ENCODE peak calls at places on chromosomes 7 and 10, in five cellular contexts. J is stimulated activated CD4-positive, alpha-beta T cell treated with anti-CD3 and anti-CD28 coated beads, Interleukin-1b, Interleukin-23, amount 100 ng/mL, for 4 hours; R is stomach; M is progenitor cell of endocrine pancreas; F is stimulated activated naive CD8-positive, alpha-beta T cell treated with anti-CD3 and anti-CD28 coated beads, Interleukin-15, Interleukin-2, amounts not matched to agents 100 U/mL and 50 U/mL, for 24 hours. Q is an unnamed sample.

GRCh38 chr10:80896959-80897358 is 359.3 kb downstream of the SH2D4B start:
- DNase-seq in J (no peak), R (no peak), M (no peak), F (no peak), Q (no peak)

GRCh38 chr7:116249969-116250553 is 39.7 kb downstream of the TES start:
- DNase-seq in J (no peak), R (no peak), M (no peak), F (no peak), Q (no peak)

GRCh38 chr7:77855371-77856083 is 57.0 kb downstream of the PHTF2 start:
- DNase-seq in J (no peak), R (peak; percentile 66), M (no peak), F (no peak), Q (peak; percentile 13)

GRCh38 chr7:3028071-3028766 is 15.4 kb downstream of the CARD11 start:
- DNase-seq in J (no peak), R (peak; percentile 31), M (no peak), F (peak; percentile 65), Q (no peak)

GRCh38 chr7:44043902-44044301 is 600 bp upstream of the DBNL start:
- DNase-seq in J (no peak), R (no peak), M (no peak), F (no peak), Q (no peak)

GRCh38 chr7:141575164-141575563 is 24.0 kb downstream of the AGK start:
- DNase-seq in J (no peak), R (no peak), M (no peak), F (no peak), Q (no peak)

GRCh38 chr10:31075434-31075833 is 43.8 kb upstream of the ZNF438 start:
- DNase-seq in J (no peak), R (no peak), M (no peak), F (no peak), Q (no peak)

GRCh38 chr10:48251152-48251524 is 23.4 kb downstream of the FRMPD2 start:
- DNase-seq in J (no peak), R (peak; percentile 43), M (no peak), F (no peak), Q (peak; percentile 36)

GRCh38 chr10:132468651-132469050 is 68.9 kb upstream of the INPP5A start:
- DNase-seq in J (no peak), R (no peak), M (no peak), F (no peak), Q (no peak)

GRCh38 chr7:115191506-115191905 is 269.6 kb downstream of the MDFIC start:
- DNase-seq in J (no peak), R (no peak), M (no peak), F (no peak), Q (peak; percentile 13)

GRCh38 chr10:125473138-125473793 is 209.7 kb downstream of the TEX36 start:
- DNase-seq in J (no peak), R (no peak), M (no peak), F (no peak), Q (no peak)

GRCh38 chr7:116180302-116180701 is 30.0 kb upstream of the TES start:
- DNase-seq in J (peak; percentile 8), R (no peak), M (no peak), F (no peak), Q (peak; percentile 36)

GRCh38 chr7:154640266-154640865 is 362.6 kb downstream of the PAXIP1 start:
- DNase-seq in J (no peak), R (no peak), M (no peak), F (no peak), Q (peak; percentile 44)

GRCh38 chr10:4721994-4722753 is 103.8 kb upstream of the AKR1E2 start:
- DNase-seq in J (no peak), R (no peak), M (no peak), F (no peak), Q (no peak)

GRCh38 chr10:287814-288213 is 152.6 kb downstream of the ZMYND11 start:
- DNase-seq in J (no peak), R (no peak), M (no peak), F (no peak), Q (no peak)

GRCh38 chr7:121329460-121330052 is 756 bp downstream of the WNT16 start:
- DNase-seq in J (no peak), R (peak; percentile 43), M (peak; percentile 24), F (peak; percentile 28), Q (peak; percentile 39)

GRCh38 chr7:2037301-2037804 is 195.4 kb downstream of the MAD1L1 start:
- DNase-seq in J (no peak), R (no peak), M (no peak), F (peak; percentile 53), Q (no peak)

GRCh38 chr7:36787933-36788378 is 63.7 kb upstream of the AOAH start:
- DNase-seq in J (no peak), R (no peak), M (no peak), F (no peak), Q (no peak)

GRCh38 chr10:68099736-68100135 is 9.6 kb upstream of the MYPN start:
- DNase-seq in J (no peak), R (no peak), M (no peak), F (no peak), Q (no peak)

GRCh38 chr7:2011266-2012043 is 221.3 kb downstream of the MAD1L1 start:
- DNase-seq in J (no peak), R (no peak), M (no peak), F (no peak), Q (no peak)

GRCh38 chr10:79093658-79094411 is 25.1 kb downstream of the ZMIZ1 start:
- DNase-seq in J (no peak), R (peak; percentile 92), M (no peak), F (no peak), Q (no peak)

GRCh38 chr7:2134740-2135139 is 98.0 kb downstream of the MAD1L1 start:
- DNase-seq in J (no peak), R (no peak), M (no peak), F (no peak), Q (no peak)

GRCh38 chr7:41103331-41103730 is 599.6 kb downstream of the INHBA start:
- DNase-seq in J (no peak), R (no peak), M (no peak), F (no peak), Q (no peak)

GRCh38 chr7:100914879-100915442 is 19.3 kb upstream of the ACHE start:
- DNase-seq in J (no peak), R (no peak), M (no peak), F (no peak), Q (no peak)

GRCh38 chr7:36810032-36810431 is 85.7 kb upstream of the AOAH start:
- DNase-seq in J (no peak), R (no peak), M (no peak), F (no peak), Q (no peak)

GRCh38 chr7:120856621-120857352 is 1.2 kb downstream of the TSPAN12 start:
- DNase-seq in J (no peak), R (no peak), M (peak; percentile 23), F (peak; percentile 12), Q (peak; percentile 57)

GRCh38 chr7:66542528-66543373 is 85.9 kb upstream of the KCTD7 start:
- DNase-seq in J (no peak), R (no peak), M (no peak), F (no peak), Q (no peak)

GRCh38 chr10:33772370-33773331 is 438.2 kb upstream of the NRP1 start:
- DNase-seq in J (no peak), R (no peak), M (no peak), F (no peak), Q (peak; percentile 56)

GRCh38 chr10:16717617-16718395 is 99.4 kb downstream of the RSU1 start:
- DNase-seq in J (no peak), R (no peak), M (no peak), F (no peak), Q (no peak)

GRCh38 chr7:157926107-157926506 is 589.3 kb downstream of the DNAJB6 start:
- DNase-seq in J (no peak), R (no peak), M (no peak), F (no peak), Q (no peak)

GRCh38 chr7:55278321-55278720 is 86.8 kb upstream of the LANCL2 start:
- DNase-seq in J (no peak), R (no peak), M (no peak), F (no peak), Q (no peak)

GRCh38 chr10:15898046-15898445 is 37.7 kb upstream of the MINDY3 start:
- DNase-seq in J (no peak), R (no peak), M (no peak), F (no peak), Q (no peak)

GRCh38 chr7:4663239-4663638 is 18.9 kb upstream of the FOXK1 start:
- DNase-seq in J (no peak), R (no peak), M (no peak), F (no peak), Q (no peak)

GRCh38 chr7:96361116-96361857 is 39.4 kb upstream of the SLC25A13 start:
- DNase-seq in J (no peak), R (no peak), M (no peak), F (no peak), Q (no peak)

Q was measured in NCI-H1092 treated with DMSO at 0.1 percent for 48 hours.